ENCODE peak calls at places on chromosomes 2 and 18, in ten cellular contexts. J, E, G, Z, R, Y, P, B, H and L are unnamed samples. For H4K20me1 and H3K36me3, the result is how much of the 10 kb centered on the place peaks cover.

GRCh38 chr2:4020153-4020552 is 316.8 kb downstream of the DCDC2C start:
- DNase-seq in J (no peak), P (no peak), Y (no peak), R (no peak), Z (no peak), G (no peak), H (no peak), E (no peak), B (no peak), L (no peak)

GRCh38 chr18:58012356-58012755 is 31.7 kb upstream of the NEDD4L start:
- DNase-seq in Z (no peak), G (no peak), R (no peak), E (no peak), Y (no peak), P (no peak), B (no peak), H (no peak), J (no peak), L (no peak)

GRCh38 chr2:62412347-62412742 is 93.7 kb downstream of the TMEM17 start:
- DNase-seq in J (no peak), H (peak), Y (peak), G (peak), E (no peak), Z (no peak), P (no peak), B (peak), R (no peak), L (no peak)

GRCh38 chr2:241041557-241042158 is 43.2 kb downstream of the SNED1 start:
- DNase-seq in Y (no peak), B (no peak), H (no peak), G (no peak), R (no peak), E (no peak), Z (no peak), P (no peak), J (no peak), L (no peak)

GRCh38 chr2:44713170-44713569 is 228.3 kb upstream of the SIX3 start:
- DNase-seq in G (no peak), H (no peak), R (no peak), J (no peak), P (no peak), E (peak), Y (no peak), Z (no peak), B (no peak), L (no peak)

GRCh38 chr18:23718243-23718720 is 29.0 kb downstream of the LAMA3 start:
- DNase-seq in B (peak), Y (no peak), H (peak), R (no peak), G (no peak), J (peak), E (no peak), Z (no peak), P (no peak), L (peak)

GRCh38 chr18:9513971-9514512 is 38.7 kb downstream of the RALBP1 start:
- DNase-seq in R (no peak), Y (peak), B (peak), E (no peak), H (peak), P (no peak), J (peak), G (peak), Z (no peak), L (peak)

GRCh38 chr2:134502090-134502487 is 216.7 kb downstream of the TMEM163 start:
- DNase-seq in H (no peak), G (no peak), Z (no peak), Y (no peak), J (no peak), B (no peak), E (no peak), P (no peak), R (no peak), L (no peak)

GRCh38 chr2:43224131-43224570 is 2.3 kb downstream of the ZFP36L2 start:
- DNase-seq in G (peak), H (peak), Y (peak), J (peak), Z (peak), P (no peak), B (peak), E (peak), R (peak), L (peak)

GRCh38 chr2:206597716-206598218 is 44.5 kb upstream of the FAM237A start:
- DNase-seq in Z (no peak), P (no peak), Y (no peak), H (no peak), B (no peak), E (no peak), J (no peak), R (no peak), G (no peak), L (no peak)

GRCh38 chr2:46644690-46645385 is 165.5 kb downstream of the TMEM247 start:
- DNase-seq in P (no peak), J (no peak), Y (peak), G (peak), H (peak), R (no peak), B (no peak), E (no peak), Z (no peak), L (no peak)

GRCh38 chr2:64402876-64403275 is 51.1 kb upstream of the LGALSL start:
- DNase-seq in G (peak), H (no peak), E (no peak), B (peak), Y (peak), P (no peak), R (no peak), Z (no peak), J (peak), L (no peak)

GRCh38 chr18:59065684-59066083 is 74.0 kb upstream of the SEC11C start:
- DNase-seq in B (no peak), J (peak), Z (no peak), R (no peak), P (no peak), Y (peak), E (no peak), G (no peak), H (no peak), L (no peak)

GRCh38 chr2:151952691-151953456 is 124.7 kb upstream of the ARL5A start:
- DNase-seq in R (no peak), B (no peak), Z (no peak), E (no peak), G (no peak), J (no peak), Y (no peak), H (no peak), P (no peak), L (no peak)

GRCh38 chr2:23617167-23617787 is 232.3 kb downstream of the KLHL29 start:
- DNase-seq in H (peak), Z (no peak), B (peak), R (no peak), G (no peak), P (no peak), E (no peak), Y (no peak), J (peak), L (peak)
- H4K20me1 ChIP-seq in H (under half), Z (under half), B (under half), R (under half), G (under half), P (under half), E (under half), Y (under half), J (under half), L (under half)

DNA sequence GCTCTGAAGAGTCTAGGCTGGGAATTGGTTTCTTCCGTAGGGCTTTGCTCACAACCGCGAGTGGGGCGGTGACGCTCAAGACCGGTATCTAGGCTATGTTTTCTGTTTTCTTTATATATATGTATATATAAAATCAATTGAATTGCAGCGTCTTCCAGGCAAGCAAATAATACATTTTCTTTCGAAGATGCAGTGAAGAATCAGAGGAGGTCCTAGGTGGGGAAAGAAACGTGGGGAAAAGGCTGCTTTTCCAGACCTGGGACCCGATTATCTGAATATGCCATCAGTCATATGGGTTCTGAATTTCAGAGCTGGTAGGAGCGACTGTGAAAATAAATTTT is 714 bp upstream of the SCN9A start:
- DNase-seq in G (no peak), P (no peak), Y (no peak), B (no peak), E (peak), Z (no peak), R (no peak), H (no peak), J (no peak), L (no peak)
- H3K4me3 ChIP-seq in G (no peak), P (no peak), Y (peak), B (peak), E (peak), Z (peak), R (peak), H (peak), J (peak), L (peak)

DNA sequence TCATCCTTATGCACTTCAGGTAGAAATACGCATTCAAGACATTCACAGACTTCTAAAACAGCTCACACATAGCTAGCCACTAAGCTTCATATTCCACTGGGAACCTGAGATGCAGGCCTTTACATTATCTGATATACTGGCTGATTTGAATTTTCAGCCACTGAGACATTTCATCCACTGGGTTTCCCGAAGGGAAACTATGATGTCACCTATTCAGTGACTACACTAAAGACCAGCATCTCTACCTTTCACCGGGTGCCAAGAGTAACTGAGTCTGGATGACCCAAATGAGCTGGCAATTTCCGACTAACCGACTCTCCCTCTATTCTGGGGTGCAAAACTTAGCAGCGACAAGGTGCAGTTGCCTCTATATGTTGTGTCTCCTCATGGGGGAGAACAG is 31.8 kb upstream of the SP140L start:
- DNase-seq in J (no peak), Y (no peak), B (no peak), H (no peak), Z (no peak), R (no peak), P (no peak), E (no peak), G (no peak), L (no peak)
- H3K36me3 ChIP-seq in J (under half), Y (under half), B (under half), H (under half), Z (under half), R (under half), P (under half), E (under half), G (under half), L (under half)

GRCh38 chr2:130162968-130163367 is 18.1 kb upstream of the CCDC74B start:
- DNase-seq in P (no peak), Y (no peak), J (no peak), H (no peak), R (no peak), Z (no peak), B (no peak), G (no peak), E (no peak), L (no peak)
- H4K20me1 ChIP-seq in P (under half), Y (under half), J (under half), H (under half), R (under half), Z (under half), B (under half), G (under half), E (under half), L (under half)

GRCh38 chr2:235024191-235024611 is 72.4 kb downstream of the SH3BP4 start:
- DNase-seq in B (peak), P (no peak), E (no peak), R (peak), G (peak), Y (peak), H (peak), Z (no peak), J (peak), L (peak)

GRCh38 chr2:235027558-235028214 is 75.9 kb downstream of the SH3BP4 start:
- DNase-seq in Y (peak), H (peak), E (no peak), R (no peak), B (peak), G (peak), P (no peak), J (peak), Z (no peak), L (peak)

GRCh38 chr2:235026137-235026536 is 74.3 kb downstream of the SH3BP4 start:
- DNase-seq in R (no peak), H (peak), E (no peak), J (peak), G (peak), Z (no peak), P (peak), Y (peak), B (peak), L (peak)

GRCh38 chr2:235026649-235027557 is 75.1 kb downstream of the SH3BP4 start:
- DNase-seq in Y (peak), B (peak), P (peak), J (peak), H (peak), R (no peak), Z (peak), G (peak), E (no peak), L (peak)

DNA sequence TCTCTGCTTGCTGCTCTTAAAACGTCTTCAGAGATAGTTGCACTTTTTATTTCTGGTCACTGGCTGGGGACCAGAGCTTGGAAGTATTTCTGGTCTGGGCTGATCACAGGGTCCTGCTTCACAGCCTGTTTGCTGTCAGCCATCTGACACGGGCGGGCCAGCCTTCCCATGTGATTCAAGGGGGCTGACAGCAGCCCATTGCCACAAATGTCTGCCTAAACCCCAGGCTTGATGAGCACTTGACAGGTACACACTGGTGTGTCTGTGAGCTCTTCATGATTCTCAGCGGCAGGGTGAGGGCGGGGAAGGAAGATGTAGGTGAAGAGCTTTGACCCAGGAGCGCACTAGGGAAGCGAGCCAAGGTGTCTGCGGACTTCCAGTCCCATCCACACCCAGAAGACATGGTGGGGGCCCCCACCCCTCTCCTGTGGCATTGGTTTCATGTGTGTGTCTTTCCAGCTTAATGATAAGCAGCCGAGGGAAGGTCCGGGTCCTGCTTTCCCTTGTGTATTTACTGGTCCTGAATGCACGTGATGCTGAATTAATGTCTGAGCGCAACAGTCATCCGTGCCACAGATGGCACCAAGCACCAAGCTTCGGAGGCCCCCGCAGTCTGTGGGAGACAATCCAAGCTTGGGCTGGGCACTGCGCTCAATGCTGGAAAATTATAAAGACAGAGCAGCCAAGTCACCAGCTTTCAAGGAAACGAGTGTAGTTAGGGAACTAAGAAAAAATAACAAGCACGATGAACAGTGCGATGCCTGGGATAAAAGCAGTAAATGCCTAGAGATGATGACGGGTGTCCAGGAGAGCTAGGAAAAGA is 73.3 kb downstream of the SH3BP4 start:
- DNase-seq in Y (no peak), B (peak), R (no peak), E (no peak), H (no peak), J (peak), Z (no peak), G (no peak), P (no peak), L (no peak)
- H3K4me3 ChIP-seq in Y (peak), B (peak), R (no peak), E (no peak), H (no peak), J (no peak), Z (no peak), G (no peak), P (peak), L (no peak)

GRCh38 chr18:3665187-3665586 is 215.2 kb downstream of the TGIF1 start:
- DNase-seq in R (no peak), P (no peak), G (no peak), B (no peak), Z (no peak), J (no peak), E (no peak), Y (no peak), H (no peak), L (no peak)

GRCh38 chr18:3667255-3668137 is 217.5 kb downstream of the TGIF1 start:
- DNase-seq in Z (no peak), G (no peak), H (no peak), B (no peak), Y (no peak), J (no peak), P (no peak), E (no peak), R (no peak), L (no peak)

GRCh38 chr18:3664563-3665178 is 214.7 kb downstream of the TGIF1 start:
- DNase-seq in Y (no peak), G (no peak), B (peak), P (no peak), H (no peak), J (peak), R (peak), Z (peak), E (no peak), L (peak)

GRCh38 chr18:3665780-3666525 is 216.0 kb downstream of the TGIF1 start:
- DNase-seq in B (peak), Z (peak), E (peak), G (peak), J (peak), H (peak), P (peak), Y (peak), R (peak), L (peak)

DNA sequence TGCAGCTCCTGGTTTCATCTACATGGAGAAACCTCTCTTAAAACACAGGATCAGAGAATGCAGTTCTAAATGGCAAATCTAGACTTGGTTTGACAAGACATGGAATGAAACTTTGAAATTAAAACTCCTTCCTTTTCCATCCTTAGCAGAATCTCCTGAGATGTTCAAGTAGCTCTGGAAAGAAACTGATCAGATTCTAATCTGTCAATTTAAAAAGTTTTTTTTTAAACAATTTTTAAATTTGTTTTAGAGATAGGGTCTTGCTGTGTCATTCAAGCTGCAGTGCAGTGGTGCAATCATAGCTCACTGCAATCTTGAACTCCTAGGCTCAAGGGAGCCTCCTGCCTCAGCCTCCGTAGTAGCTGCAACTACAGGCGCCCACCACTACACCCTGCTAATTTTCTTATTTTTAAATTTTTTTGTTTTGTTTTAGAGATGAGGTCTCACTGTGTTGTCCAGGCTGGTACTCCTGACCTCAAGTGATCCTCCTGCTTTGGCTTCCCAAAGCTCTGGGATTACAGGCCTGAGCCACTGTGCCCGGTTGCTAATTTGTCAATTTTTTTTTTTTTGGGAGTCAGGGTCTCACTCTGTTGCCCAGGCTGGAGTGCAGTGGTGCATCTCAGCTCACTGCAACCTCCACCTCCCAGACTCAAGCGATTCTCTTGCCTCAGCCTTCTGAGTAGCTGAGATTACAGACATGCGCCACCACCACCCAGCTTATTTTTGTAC is 216.7 kb downstream of the TGIF1 start:
- DNase-seq in Y (no peak), B (no peak), R (no peak), E (no peak), G (no peak), J (no peak), Z (no peak), P (no peak), H (no peak), L (no peak)
- H3K36me3 ChIP-seq in Y (under half), B (under half), R (under half), E (under half), G (under half), J (under half), Z (under half), P (under half), H (under half), L (under half)

GRCh38 chr2:10306901-10307463 is 4.3 kb downstream of the HPCAL1 start:
- DNase-seq in Y (no peak), G (no peak), H (no peak), J (no peak), R (no peak), E (no peak), B (no peak), Z (no peak), P (no peak), L (no peak)

GRCh38 chr2:10307561-10308156 is 5.0 kb downstream of the HPCAL1 start:
- DNase-seq in J (peak), R (no peak), E (no peak), P (no peak), Z (no peak), G (no peak), H (no peak), B (peak), Y (no peak), L (no peak)

GRCh38 chr2:10309286-10309685 is 6.6 kb downstream of the HPCAL1 start:
- DNase-seq in Z (no peak), J (no peak), R (no peak), Y (no peak), E (no peak), B (no peak), P (no peak), H (no peak), G (no peak), L (no peak)

GRCh38 chr2:10310489-10310888 is 7.8 kb downstream of the HPCAL1 start:
- DNase-seq in R (no peak), B (no peak), P (no peak), Y (no peak), J (no peak), E (no peak), G (no peak), Z (no peak), H (no peak), L (no peak)

DNA sequence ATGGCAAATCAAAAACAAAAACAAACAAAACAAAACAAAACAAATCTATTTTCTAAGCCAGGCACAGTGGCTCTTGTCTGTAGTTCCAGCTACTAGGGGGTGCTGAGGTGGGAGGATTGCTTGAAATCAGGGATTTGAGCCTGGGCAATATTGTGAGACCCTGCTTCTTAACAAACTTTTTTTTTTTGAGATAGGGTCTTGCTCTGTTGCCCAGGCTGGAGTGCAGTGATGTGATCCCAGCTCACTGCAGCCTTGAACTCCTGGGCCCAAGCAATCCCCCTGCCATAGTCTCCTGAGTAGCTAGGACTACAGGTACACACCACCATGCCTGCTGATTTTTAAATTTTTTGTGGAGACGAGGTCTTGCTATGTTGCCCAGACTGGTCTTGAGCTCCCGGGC is 6.2 kb downstream of the HPCAL1 start:
- DNase-seq in J (no peak), G (no peak), Y (no peak), P (no peak), H (no peak), Z (no peak), R (no peak), B (no peak), E (no peak), L (no peak)
- H4K20me1 ChIP-seq in J (under half), G (half or more), Y (half or more), P (under half), H (under half), Z (under half), R (under half), B (under half), E (under half), L (half or more)

GRCh38 chr2:200810252-200810650 is 1.5 kb upstream of the BZW1 start:
- DNase-seq in Z (no peak), B (peak), J (peak), H (peak), E (no peak), Y (peak), G (peak), P (no peak), R (no peak), L (peak)
- H3K4me3 ChIP-seq in Z (peak), B (peak), J (peak), H (peak), E (no peak), Y (peak), G (peak), P (no peak), R (peak), L (peak)